ENCODE peak calls at places on chromosome 18, in ten cellular contexts. B, Z, I, N, L, X, W, J, G and Q are unnamed samples.

GRCh38 chr18:60873708-60874107 is 459.5 kb upstream of the CDH20 start:
- DNase-seq in I (no peak), G (no peak), X (no peak), L (no peak), Z (no peak), W (no peak), N (no peak), J (no peak), B (no peak), Q (no peak)

GRCh38 chr18:77100751-77101355 is 31.7 kb downstream of the MBP start:
- DNase-seq in G (no peak), Z (no peak), L (no peak), J (no peak), I (no peak), N (no peak), X (no peak), W (no peak), B (peak), Q (no peak)

GRCh38 chr18:62616331-62616805 is 93.5 kb downstream of the ZCCHC2 start:
- DNase-seq in L (no peak), W (peak), X (no peak), I (no peak), N (no peak), Z (no peak), G (no peak), B (no peak), J (no peak), Q (no peak)

GRCh38 chr18:58831610-58832009 is 33.1 kb upstream of the ZNF532 start:
- DNase-seq in Z (no peak), X (no peak), I (no peak), N (no peak), L (no peak), G (no peak), J (no peak), B (no peak), W (no peak), Q (no peak)

GRCh38 chr18:6521804-6522418 is 107.2 kb upstream of the L3MBTL4 start:
- DNase-seq in X (no peak), J (peak), Z (peak), L (no peak), N (peak), I (no peak), G (peak), W (no peak), B (no peak), Q (no peak)

GRCh38 chr18:79564441-79564840 is 115.2 kb upstream of the CTDP1 start:
- DNase-seq in B (no peak), W (no peak), X (no peak), N (no peak), G (no peak), L (no peak), Z (no peak), J (no peak), I (no peak), Q (no peak)

GRCh38 chr18:59272221-59272888 is 899 bp downstream of the RAX start:
- DNase-seq in L (no peak), B (no peak), Z (peak), G (no peak), J (peak), W (no peak), I (no peak), N (no peak), X (no peak), Q (no peak)

GRCh38 chr18:43952398-43952797 is 675.1 kb upstream of the SYT4 start:
- DNase-seq in W (no peak), L (no peak), N (no peak), I (no peak), X (no peak), Z (no peak), B (no peak), G (no peak), J (no peak), Q (no peak)

GRCh38 chr18:22167091-22167470 is 2.3 kb upstream of the GATA6 start:
- DNase-seq in L (no peak), X (no peak), B (no peak), Z (no peak), N (no peak), G (no peak), I (no peak), W (no peak), J (no peak), Q (no peak)

GRCh38 chr18:13216732-13217465 is 1.7 kb upstream of the LDLRAD4 start:
- DNase-seq in N (no peak), J (peak), L (peak), X (peak), Z (peak), B (peak), G (no peak), W (peak), I (no peak), Q (no peak)

GRCh38 chr18:48622911-48623431 is 84.1 kb downstream of the CTIF start:
- DNase-seq in J (no peak), X (no peak), G (no peak), Z (no peak), L (no peak), I (peak), B (no peak), N (peak), W (no peak), Q (no peak)